ENCODE peak calls at places on chromosomes 5 and 9, in four cellular contexts. N is anterior cingulate cortex, A is NCI-H2171 treated with DMSO at 0.1 percent for 48 hours, X is T follicular helper cell. U is an unnamed sample.
A peak's percentile ranks its signal among the peaks of the same experiment; 100 is the strongest.

GRCh38 chr9:105751761-105752160 is 57.4 kb downstream of the TMEM38B start:
- DNase-seq in N (no peak), A (no peak), X (no peak), U (no peak)

GRCh38 chr5:93791520-93791972 is 50.1 kb upstream of the POU5F2 start:
- DNase-seq in N (no peak), A (peak; percentile 48), X (no peak), U (no peak)

GRCh38 chr9:14962193-14962899 is 52.1 kb upstream of the FREM1 start:
- DNase-seq in N (no peak), A (peak; percentile 2), X (no peak), U (no peak)

GRCh38 chr5:59540366-59540765 is 353.2 kb downstream of the PDE4D start:
- DNase-seq in N (peak; percentile 19), A (no peak), X (no peak), U (peak; percentile 56)

GRCh38 chr9:20015427-20015931 is 226.6 kb upstream of the SLC24A2 start:
- DNase-seq in N (no peak), A (no peak), X (no peak), U (no peak)

GRCh38 chr9:109068764-109069163 is 51.0 kb downstream of the TMEM245 start:
- DNase-seq in N (no peak), A (no peak), X (no peak), U (no peak)

GRCh38 chr9:124593080-124594058 is 86.2 kb upstream of the NR5A1 start:
- DNase-seq in N (no peak), A (peak; percentile 55), X (no peak), U (no peak)

GRCh38 chr5:64632251-64632650 is 58.1 kb upstream of the SHISAL2B start:
- DNase-seq in N (no peak), A (peak; percentile 86), X (no peak), U (no peak)

GRCh38 chr9:121888438-121888775 is 204.7 kb downstream of the TTLL11 start:
- DNase-seq in N (no peak), A (no peak), X (no peak), U (no peak)

GRCh38 chr9:134179918-134180785 is 15.8 kb upstream of the RNU6ATAC start:
- DNase-seq in N (no peak), A (no peak), X (no peak), U (no peak)

GRCh38 chr5:93193756-93194155 is 387.3 kb downstream of the NR2F1-AS1 start:
- DNase-seq in N (no peak), A (no peak), X (no peak), U (no peak)